ENCODE peak calls at places on chromosomes 2 and 18, in eight cellular contexts. One of them, this sample, is unnamed.

GRCh38 chr18:74115046-74115445 is 32.6 kb downstream of the FBXO15 start:
- DNase-seq in psoas muscle: no peak
- DNase-seq in ascending aorta: no peak
- DNase-seq in ovary: no peak
- DNase-seq in heart right ventricle: no peak
- DNase-seq in kidney: peak; percentile 21
- DNase-seq in testis: no peak
- DNase-seq in upper lobe of right lung: no peak
- DNase-seq in this sample: peak; percentile 71

GRCh38 chr18:519019-519879 is 18.7 kb upstream of the COLEC12 start:
- DNase-seq in ovary: peak; percentile 43
- DNase-seq in ascending aorta: no peak
- DNase-seq in testis: peak; percentile 59
- DNase-seq in psoas muscle: peak; percentile 65
- DNase-seq in heart right ventricle: peak; percentile 71
- DNase-seq in upper lobe of right lung: no peak
- DNase-seq in kidney: peak; percentile 77
- DNase-seq in this sample: peak; percentile 40

GRCh38 chr18:13641551-13642439 is 84.6 kb downstream of the FAM210A start:
- DNase-seq in testis: peak; percentile 23
- DNase-seq in kidney: peak; percentile 88
- DNase-seq in psoas muscle: peak; percentile 64
- DNase-seq in upper lobe of right lung: no peak
- DNase-seq in heart right ventricle: peak; percentile 64
- DNase-seq in ascending aorta: no peak
- DNase-seq in ovary: peak; percentile 42
- DNase-seq in this sample: no peak

GRCh38 chr2:22902662-22903165 is 482.3 kb upstream of the KLHL29 start:
- DNase-seq in kidney: no peak
- DNase-seq in ovary: no peak
- DNase-seq in heart right ventricle: no peak
- DNase-seq in psoas muscle: no peak
- DNase-seq in testis: no peak
- DNase-seq in ascending aorta: no peak
- DNase-seq in upper lobe of right lung: no peak
- DNase-seq in this sample: no peak

GRCh38 chr2:216445489-216445888 is 33.2 kb downstream of the SMARCAL1 start:
- DNase-seq in kidney: no peak
- DNase-seq in psoas muscle: no peak
- DNase-seq in heart right ventricle: no peak
- DNase-seq in testis: no peak
- DNase-seq in upper lobe of right lung: no peak
- DNase-seq in ascending aorta: no peak
- DNase-seq in ovary: no peak
- DNase-seq in this sample: peak; percentile 9

GRCh38 chr2:60503923-60504514 is 49.4 kb downstream of the BCL11A start:
- DNase-seq in ovary: no peak
- DNase-seq in kidney: no peak
- DNase-seq in testis: no peak
- DNase-seq in psoas muscle: no peak
- DNase-seq in upper lobe of right lung: no peak
- DNase-seq in ascending aorta: no peak
- DNase-seq in heart right ventricle: no peak
- DNase-seq in this sample: no peak

GRCh38 chr2:763766-764525 is 86.7 kb upstream of the TMEM18 start:
- DNase-seq in testis: no peak
- DNase-seq in heart right ventricle: no peak
- DNase-seq in psoas muscle: no peak
- DNase-seq in ovary: no peak
- DNase-seq in ascending aorta: no peak
- DNase-seq in upper lobe of right lung: no peak
- DNase-seq in kidney: no peak
- DNase-seq in this sample: no peak

GRCh38 chr2:187504312-187504921 is 49.8 kb downstream of the TFPI start:
- DNase-seq in psoas muscle: no peak
- DNase-seq in testis: no peak
- DNase-seq in heart right ventricle: no peak
- DNase-seq in kidney: no peak
- DNase-seq in ovary: no peak
- DNase-seq in ascending aorta: no peak
- DNase-seq in upper lobe of right lung: no peak
- DNase-seq in this sample: no peak

GRCh38 chr18:26301681-26302080 is 75.4 kb downstream of the TAF4B start:
- DNase-seq in ascending aorta: no peak
- DNase-seq in heart right ventricle: no peak
- DNase-seq in kidney: no peak
- DNase-seq in psoas muscle: no peak
- DNase-seq in testis: no peak
- DNase-seq in upper lobe of right lung: no peak
- DNase-seq in ovary: no peak
- DNase-seq in this sample: peak; percentile 39

GRCh38 chr2:130807659-130808385 is 28.9 kb upstream of the ARHGEF4 start:
- DNase-seq in heart right ventricle: no peak
- DNase-seq in psoas muscle: no peak
- DNase-seq in ascending aorta: no peak
- DNase-seq in upper lobe of right lung: no peak
- DNase-seq in testis: no peak
- DNase-seq in ovary: no peak
- DNase-seq in kidney: no peak
- DNase-seq in this sample: no peak

GRCh38 chr2:205769494-205769848 is 87.2 kb downstream of the NRP2 start:
- DNase-seq in ovary: no peak
- DNase-seq in heart right ventricle: no peak
- DNase-seq in testis: no peak
- DNase-seq in ascending aorta: no peak
- DNase-seq in psoas muscle: no peak
- DNase-seq in upper lobe of right lung: no peak
- DNase-seq in kidney: no peak
- DNase-seq in this sample: peak; percentile 69
- H3K27ac ChIP-seq in ovary: no peak overlapping the region
- H3K27ac ChIP-seq in heart right ventricle: no peak overlapping the region
- H3K27ac ChIP-seq in testis: no peak overlapping the region
- H3K27ac ChIP-seq in ascending aorta: no peak overlapping the region
- H3K27ac ChIP-seq in psoas muscle: no peak overlapping the region
- H3K27ac ChIP-seq in upper lobe of right lung: no peak overlapping the region
- H3K27ac ChIP-seq in kidney: no peak overlapping the region
- H3K27ac ChIP-seq in this sample: peak overlapping the region; percentile 41

GRCh38 chr2:180523629-180524340 is 456.6 kb upstream of the UBE2E3 start:
- DNase-seq in ascending aorta: no peak
- DNase-seq in testis: no peak
- DNase-seq in ovary: no peak
- DNase-seq in kidney: no peak
- DNase-seq in upper lobe of right lung: no peak
- DNase-seq in heart right ventricle: no peak
- DNase-seq in psoas muscle: no peak
- DNase-seq in this sample: peak; percentile 94
- H3K4me3 ChIP-seq in ascending aorta: no peak overlapping the region
- H3K4me3 ChIP-seq in testis: no peak overlapping the region
- H3K4me3 ChIP-seq in ovary: no peak overlapping the region
- H3K4me3 ChIP-seq in kidney: no peak overlapping the region
- H3K4me3 ChIP-seq in upper lobe of right lung: no peak overlapping the region
- H3K4me3 ChIP-seq in heart right ventricle: no peak overlapping the region
- H3K4me3 ChIP-seq in psoas muscle: no peak overlapping the region
- H3K4me3 ChIP-seq in this sample: no peak overlapping the region

GRCh38 chr2:234482807-234483206 is 14.1 kb downstream of the ARL4C start:
- DNase-seq in testis: no peak
- DNase-seq in kidney: no peak
- DNase-seq in ascending aorta: no peak
- DNase-seq in heart right ventricle: no peak
- DNase-seq in psoas muscle: no peak
- DNase-seq in ovary: no peak
- DNase-seq in upper lobe of right lung: no peak
- DNase-seq in this sample: no peak

GRCh38 chr2:234480337-234480736 is 16.5 kb downstream of the ARL4C start:
- DNase-seq in upper lobe of right lung: no peak
- DNase-seq in ascending aorta: no peak
- DNase-seq in psoas muscle: no peak
- DNase-seq in testis: no peak
- DNase-seq in ovary: no peak
- DNase-seq in kidney: no peak
- DNase-seq in heart right ventricle: no peak
- DNase-seq in this sample: no peak

GRCh38 chr2:234481301-234481700 is 15.6 kb downstream of the ARL4C start:
- DNase-seq in kidney: no peak
- DNase-seq in ovary: no peak
- DNase-seq in upper lobe of right lung: no peak
- DNase-seq in heart right ventricle: no peak
- DNase-seq in ascending aorta: no peak
- DNase-seq in psoas muscle: no peak
- DNase-seq in testis: no peak
- DNase-seq in this sample: no peak

GRCh38 chr2:234479465-234479864 is 17.4 kb downstream of the ARL4C start:
- DNase-seq in upper lobe of right lung: no peak
- DNase-seq in ovary: no peak
- DNase-seq in ascending aorta: no peak
- DNase-seq in kidney: no peak
- DNase-seq in psoas muscle: no peak
- DNase-seq in testis: no peak
- DNase-seq in heart right ventricle: no peak
- DNase-seq in this sample: no peak

GRCh38 chr2:234483568-234484251 is 13.2 kb downstream of the ARL4C start:
- DNase-seq in upper lobe of right lung: no peak
- DNase-seq in testis: no peak
- DNase-seq in ovary: no peak
- DNase-seq in kidney: no peak
- DNase-seq in ascending aorta: peak; percentile 31
- DNase-seq in psoas muscle: no peak
- DNase-seq in heart right ventricle: no peak
- DNase-seq in this sample: peak; percentile 11
- TF ChIP-seq CTCF in upper lobe of right lung: peak; percentile 38
- TF ChIP-seq CTCF in testis: no peak
- TF ChIP-seq CTCF in ovary: no peak
- TF ChIP-seq CTCF in kidney: no peak
- TF ChIP-seq CTCF in ascending aorta: no peak
- TF ChIP-seq CTCF in psoas muscle: no peak
- TF ChIP-seq CTCF in heart right ventricle: no peak
- TF ChIP-seq CTCF in this sample: peak; percentile 55

DNA sequence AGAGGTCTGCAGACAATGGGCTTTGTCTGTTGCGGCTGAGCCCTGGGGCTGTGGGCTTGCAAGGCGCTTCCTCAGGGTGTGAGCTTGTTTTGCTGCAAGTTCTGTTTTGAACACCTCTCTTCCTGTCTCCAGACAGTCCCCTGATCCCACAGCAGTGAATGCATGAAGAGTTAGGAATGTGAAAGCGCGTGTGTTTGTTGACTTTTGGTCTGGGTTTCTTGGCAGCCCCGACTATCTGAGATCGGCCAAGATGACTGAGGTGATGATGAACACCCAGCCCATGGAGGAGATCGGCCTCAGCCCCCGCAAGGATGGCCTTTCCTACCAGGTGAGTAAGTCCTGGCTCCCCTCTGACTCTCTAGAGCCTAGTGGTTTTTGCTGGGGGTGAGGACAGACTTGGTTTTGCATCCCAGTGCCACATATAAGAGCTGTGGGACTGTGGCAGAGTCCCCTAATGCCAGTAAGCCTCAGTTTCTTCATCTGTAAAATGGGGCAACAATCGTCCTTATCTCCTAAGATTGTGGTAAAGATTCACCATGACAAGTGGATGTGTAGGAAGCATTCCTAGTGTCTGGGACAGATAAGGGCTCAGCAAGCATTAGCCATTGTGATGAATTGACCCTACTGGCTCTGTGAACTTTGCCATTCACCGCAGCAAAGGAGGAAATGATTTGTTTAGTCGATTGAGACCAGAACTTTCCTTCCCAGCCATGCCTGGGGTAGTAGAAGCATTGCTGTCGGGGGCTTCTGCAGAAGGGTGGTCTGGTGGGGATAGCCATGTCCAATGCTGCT is 3.0 kb downstream of the LBH start:
- DNase-seq in heart right ventricle: no peak
- DNase-seq in ascending aorta: no peak
- DNase-seq in psoas muscle: no peak
- DNase-seq in kidney: no peak
- DNase-seq in upper lobe of right lung: no peak
- DNase-seq in ovary: peak; percentile 46
- DNase-seq in testis: peak; percentile 38
- DNase-seq in this sample: peak; percentile 95
- H3K27ac ChIP-seq in heart right ventricle: peak overlapping the region; percentile 99
- H3K27ac ChIP-seq in ascending aorta: peak overlapping the region; percentile 75
- H3K27ac ChIP-seq in psoas muscle: no peak overlapping the region
- H3K27ac ChIP-seq in kidney: peak overlapping the region; percentile 10
- H3K27ac ChIP-seq in upper lobe of right lung: peak overlapping the region; percentile 87
- H3K27ac ChIP-seq in ovary: peak overlapping the region; percentile 6
- H3K27ac ChIP-seq in testis: no peak overlapping the region
- H3K27ac ChIP-seq in this sample: peak overlapping the region; percentile 16

This sample was measured in brain microvascular endothelial cell.